ENCODE peak calls at places on chromosome 4, in seven cellular contexts. G is stomach, J is B cell, M is spleen, T is progenitor cell of endocrine pancreas, N is HFF-Myc, C is ovary. B is an unnamed sample.

GRCh38 chr4:87005690-87006461 is 71.1 kb downstream of the AFF1 start:
- DNase-seq in C (peak), G (no peak), T (no peak), N (no peak), J (peak), M (no peak), B (no peak)

GRCh38 chr4:144955104-144955503 is 142.9 kb downstream of the ANAPC10 start:
- DNase-seq in M (no peak), G (no peak), N (no peak), C (no peak), J (no peak), T (no peak), B (no peak)

GRCh38 chr4:139144161-139144859 is 32.7 kb downstream of the ELF2 start:
- DNase-seq in G (peak), C (peak), J (no peak), N (no peak), T (no peak), M (peak), B (no peak)

GRCh38 chr4:98573791-98574190 is 84.6 kb downstream of the TSPAN5 start:
- DNase-seq in M (no peak), C (no peak), N (no peak), T (no peak), G (no peak), J (no peak), B (no peak)

GRCh38 chr4:26992657-26993361 is 132.2 kb downstream of the STIM2 start:
- DNase-seq in M (no peak), T (no peak), G (no peak), J (peak), N (no peak), C (peak), B (peak)

GRCh38 chr4:159006202-159006601 is 96.7 kb upstream of the RAPGEF2 start:
- DNase-seq in T (no peak), N (no peak), J (no peak), M (no peak), G (no peak), C (no peak), B (no peak)

GRCh38 chr4:95114521-95114920 is 356.8 kb downstream of the BMPR1B start:
- DNase-seq in M (no peak), G (no peak), N (no peak), J (no peak), C (no peak), T (no peak), B (no peak)

GRCh38 chr4:121273191-121273590 is 107.6 kb downstream of the QRFPR start:
- DNase-seq in G (no peak), M (no peak), T (no peak), N (no peak), J (no peak), C (no peak), B (no peak)

GRCh38 chr4:186719925-186720694 is 3.5 kb downstream of the FAT1 start:
- DNase-seq in T (no peak), G (no peak), N (no peak), M (no peak), J (no peak), C (no peak), B (no peak)

GRCh38 chr4:15239866-15240265 is 188.0 kb upstream of the C1QTNF7 start:
- DNase-seq in C (no peak), G (no peak), N (peak), T (no peak), J (no peak), M (no peak), B (no peak)

GRCh38 chr4:56544573-56545131 is 39.1 kb downstream of the ARL9 start:
- DNase-seq in M (peak), T (peak), C (peak), G (peak), N (peak), J (peak), B (peak)

GRCh38 chr4:140130677-140131076 is 23.3 kb downstream of the MAML3 start:
- DNase-seq in N (no peak), T (no peak), J (no peak), C (no peak), G (no peak), M (no peak), B (no peak)

GRCh38 chr4:58247792-58248191 is 1137.6 kb upstream of the IGFBP7 start:
- DNase-seq in N (no peak), T (no peak), J (no peak), G (no peak), M (no peak), C (no peak), B (no peak)

GRCh38 chr4:158873795-158874359 is 105.1 kb downstream of the FNIP2 start:
- DNase-seq in G (no peak), N (no peak), C (no peak), M (no peak), T (no peak), J (no peak), B (no peak)

GRCh38 chr4:176587920-176588319 is 204.8 kb downstream of the VEGFC start:
- DNase-seq in T (no peak), J (no peak), G (no peak), M (no peak), C (no peak), N (no peak), B (no peak)

GRCh38 chr4:48777739-48778138 is 2.3 kb downstream of the FRYL start:
- DNase-seq in N (no peak), J (no peak), G (no peak), M (no peak), C (no peak), T (no peak), B (no peak)

GRCh38 chr4:48778431-48779094 is 1.5 kb downstream of the FRYL start:
- DNase-seq in N (no peak), M (no peak), G (no peak), C (no peak), T (no peak), J (no peak), B (no peak)

GRCh38 chr4:48780867-48781219 is 764 bp upstream of the FRYL start:
- DNase-seq in M (no peak), N (no peak), T (no peak), G (peak), J (peak), C (peak), B (no peak)

GRCh38 chr4:48779998-48780866 is at the start of gene FRYL:
- DNase-seq in M (peak), C (peak), N (peak), T (peak), G (peak), J (peak), B (peak)

DNA sequence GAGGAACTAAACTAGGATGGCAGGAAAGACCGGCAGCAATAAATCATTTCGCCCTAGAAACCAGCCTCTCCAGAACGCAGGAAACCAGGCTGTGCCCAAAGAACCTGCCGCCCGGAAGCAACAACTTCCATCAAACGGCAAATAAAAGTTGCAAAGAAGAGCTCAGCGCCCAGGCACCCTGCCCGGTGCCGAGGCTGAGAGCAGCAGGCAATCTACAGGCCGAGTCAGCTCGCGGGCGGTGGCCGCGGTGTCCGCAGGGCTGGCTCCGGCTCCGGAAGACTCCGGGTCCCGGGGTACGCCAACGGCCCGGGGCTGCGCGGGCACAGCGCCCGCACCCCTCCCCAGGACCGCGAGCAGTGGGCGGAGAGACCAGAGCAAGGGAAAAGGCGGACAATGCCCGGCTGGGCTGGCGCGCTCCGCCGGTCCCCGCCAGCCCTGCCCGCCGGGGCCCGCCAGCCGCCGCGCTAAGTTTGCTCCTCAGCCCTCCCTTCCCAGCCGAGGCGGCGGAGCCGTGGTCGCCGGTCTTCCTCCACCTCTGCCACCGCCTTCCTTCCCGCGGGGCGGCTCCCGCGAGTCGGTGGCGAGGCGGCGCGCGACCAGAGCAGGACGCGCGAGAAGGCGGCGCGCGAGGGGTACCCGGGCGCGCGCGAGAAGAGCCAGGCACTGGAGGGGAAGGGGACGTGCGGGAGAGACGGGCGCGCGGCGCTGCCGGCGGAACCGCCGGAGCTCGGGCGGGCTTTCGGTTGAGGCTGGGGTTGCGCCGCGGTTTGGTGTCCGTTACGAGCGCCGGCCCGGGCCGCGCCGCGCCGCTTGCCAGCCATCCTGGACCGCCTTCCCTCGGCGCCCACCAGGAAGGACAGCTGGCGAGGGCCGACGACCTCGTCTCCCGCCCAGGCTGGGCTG is 733 bp downstream of the FRYL start:
- DNase-seq in G (peak), N (no peak), T (peak), C (peak), J (peak), M (peak), B (peak)
- TF ChIP-seq CTCF in G (no peak), N (no peak), T (peak), C (no peak), J (no peak), M (no peak), B (peak)

GRCh38 chr4:154741131-154741530 is 2.7 kb upstream of the LRAT start:
- DNase-seq in C (no peak), G (no peak), N (no peak), M (no peak), J (no peak), T (no peak), B (no peak)

GRCh38 chr4:154744341-154744948 is 645 bp downstream of the LRAT start:
- DNase-seq in C (no peak), M (no peak), T (no peak), G (no peak), J (no peak), N (no peak), B (no peak)

GRCh38 chr4:154740462-154740861 is 3.3 kb upstream of the LRAT start:
- DNase-seq in C (no peak), M (no peak), T (no peak), N (no peak), G (no peak), J (no peak), B (no peak)

GRCh38 chr4:154741877-154742851 is 1.6 kb upstream of the LRAT start:
- DNase-seq in M (no peak), C (no peak), N (no peak), G (no peak), T (peak), J (no peak), B (peak)

DNA sequence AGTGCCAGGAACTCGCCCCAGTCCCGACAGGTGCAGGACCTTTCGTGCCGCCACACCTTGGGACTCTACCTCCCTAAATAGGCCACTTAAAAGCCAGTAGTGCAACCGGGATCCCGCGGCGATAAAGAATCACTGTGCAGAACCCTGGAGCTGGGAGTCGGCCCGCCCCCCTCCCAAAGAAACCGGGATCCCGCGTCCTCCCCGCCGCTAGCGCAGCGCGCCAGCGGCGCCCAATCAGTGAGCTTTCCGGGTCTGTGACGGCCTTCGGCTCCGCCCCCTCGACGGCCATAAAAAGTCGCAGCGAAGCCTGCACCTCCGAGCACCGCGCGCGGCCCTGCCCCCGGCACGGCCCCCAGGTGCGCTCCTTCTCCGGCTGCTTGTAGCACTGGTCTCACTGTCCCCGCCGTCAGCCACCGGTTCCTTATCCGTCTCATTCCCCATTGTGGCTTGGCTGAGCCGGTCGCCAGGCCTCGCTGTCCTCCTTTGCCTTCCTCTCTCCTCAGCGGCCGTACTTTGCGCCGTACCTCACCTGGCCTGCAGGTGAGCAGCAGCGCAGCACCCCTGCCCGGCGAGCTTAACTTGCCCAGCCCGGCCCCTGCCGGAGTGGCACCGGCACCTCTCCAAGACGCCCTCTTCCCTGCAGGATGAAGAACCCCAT is at the start of gene LRAT:
- DNase-seq in N (no peak), T (peak), C (no peak), G (peak), J (peak), M (peak), B (peak)
- TF ChIP-seq CTCF in N (no peak), T (peak), C (no peak), G (peak), J (no peak), M (no peak), B (no peak)

GRCh38 chr4:82802906-82803305 is 4.3 kb upstream of the SCD5 start:
- DNase-seq in T (no peak), C (no peak), M (no peak), G (no peak), J (no peak), N (no peak), B (no peak)

GRCh38 chr4:82799006-82799881 is 648 bp upstream of the SCD5 start:
- DNase-seq in J (peak), N (no peak), G (peak), M (no peak), T (no peak), C (peak), B (no peak)

GRCh38 chr4:82803746-82804145 is 5.2 kb upstream of the SCD5 start:
- DNase-seq in T (no peak), N (no peak), G (no peak), M (no peak), C (no peak), J (no peak), B (no peak)

GRCh38 chr4:82798168-82799005 is at the start of gene SCD5:
- DNase-seq in M (peak), G (peak), N (no peak), T (peak), J (peak), C (peak), B (peak)

DNA sequence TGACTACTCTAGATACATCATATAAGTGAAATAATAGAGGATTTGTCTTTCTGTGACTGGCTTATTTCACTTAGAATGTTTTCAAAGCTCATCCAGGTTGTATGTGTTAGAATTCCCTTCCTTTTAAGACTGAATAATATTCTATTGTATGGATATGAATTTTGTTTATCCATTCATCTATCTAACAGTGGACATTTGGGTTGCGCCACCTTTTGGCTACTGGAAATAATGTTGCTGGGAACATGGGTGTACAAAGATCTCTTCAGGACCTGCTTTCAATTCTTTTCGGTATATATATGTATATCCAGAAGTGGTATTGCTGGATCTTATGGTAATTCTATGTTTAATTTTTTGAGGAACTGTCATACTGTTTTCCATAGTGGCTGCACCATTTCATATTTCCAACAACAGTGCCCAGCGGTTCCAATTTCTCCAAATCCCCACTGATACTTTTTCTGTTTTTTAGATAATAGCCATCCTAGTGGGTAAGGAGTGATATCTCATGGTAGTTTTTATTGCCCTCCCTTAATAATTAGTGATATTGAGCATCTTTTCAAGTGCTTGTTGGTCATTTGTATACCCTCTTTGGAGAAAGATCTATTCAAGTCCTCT is 3.4 kb upstream of the SCD5 start:
- DNase-seq in G (peak), T (no peak), N (no peak), M (no peak), J (no peak), C (no peak), B (no peak)
- TF ChIP-seq CTCF in G (peak), T (peak), N (peak), M (no peak), J (no peak), C (no peak), B (peak)

GRCh38 chr4:150971901-150972300 is 43.2 kb downstream of the LRBA start:
- DNase-seq in N (no peak), M (no peak), J (no peak), C (no peak), T (no peak), G (no peak), B (no peak)
- TF ChIP-seq CTCF in N (no peak), M (no peak), J (no peak), C (no peak), T (no peak), G (no peak), B (no peak)

GRCh38 chr4:128298129-128298758 is 10.6 kb upstream of the PGRMC2 start:
- DNase-seq in M (no peak), N (no peak), J (no peak), T (no peak), C (no peak), G (peak), B (no peak)

GRCh38 chr4:128301979-128302378 is 14.4 kb upstream of the PGRMC2 start:
- DNase-seq in N (no peak), C (no peak), T (no peak), M (no peak), J (no peak), G (no peak), B (no peak)

GRCh38 chr4:128295255-128295654 is 7.6 kb upstream of the PGRMC2 start:
- DNase-seq in C (no peak), N (no peak), T (no peak), J (no peak), M (no peak), G (no peak), B (no peak)

GRCh38 chr4:128299848-128300247 is 12.2 kb upstream of the PGRMC2 start:
- DNase-seq in J (no peak), N (no peak), T (no peak), M (no peak), G (no peak), C (no peak), B (no peak)

GRCh38 chr4:128298852-128299251 is 11.2 kb upstream of the PGRMC2 start:
- DNase-seq in N (no peak), J (no peak), G (no peak), C (no peak), M (no peak), T (no peak), B (no peak)
- TF ChIP-seq CTCF in N (no peak), J (no peak), G (no peak), C (no peak), M (no peak), T (no peak), B (no peak)

GRCh38 chr4:154348657-154349056 is 142.9 kb downstream of the DCHS2 start:
- DNase-seq in M (no peak), J (no peak), C (no peak), T (no peak), N (no peak), G (no peak), B (no peak)
- TF ChIP-seq CTCF in M (no peak), J (no peak), C (no peak), T (no peak), N (no peak), G (no peak), B (no peak)

DNA sequence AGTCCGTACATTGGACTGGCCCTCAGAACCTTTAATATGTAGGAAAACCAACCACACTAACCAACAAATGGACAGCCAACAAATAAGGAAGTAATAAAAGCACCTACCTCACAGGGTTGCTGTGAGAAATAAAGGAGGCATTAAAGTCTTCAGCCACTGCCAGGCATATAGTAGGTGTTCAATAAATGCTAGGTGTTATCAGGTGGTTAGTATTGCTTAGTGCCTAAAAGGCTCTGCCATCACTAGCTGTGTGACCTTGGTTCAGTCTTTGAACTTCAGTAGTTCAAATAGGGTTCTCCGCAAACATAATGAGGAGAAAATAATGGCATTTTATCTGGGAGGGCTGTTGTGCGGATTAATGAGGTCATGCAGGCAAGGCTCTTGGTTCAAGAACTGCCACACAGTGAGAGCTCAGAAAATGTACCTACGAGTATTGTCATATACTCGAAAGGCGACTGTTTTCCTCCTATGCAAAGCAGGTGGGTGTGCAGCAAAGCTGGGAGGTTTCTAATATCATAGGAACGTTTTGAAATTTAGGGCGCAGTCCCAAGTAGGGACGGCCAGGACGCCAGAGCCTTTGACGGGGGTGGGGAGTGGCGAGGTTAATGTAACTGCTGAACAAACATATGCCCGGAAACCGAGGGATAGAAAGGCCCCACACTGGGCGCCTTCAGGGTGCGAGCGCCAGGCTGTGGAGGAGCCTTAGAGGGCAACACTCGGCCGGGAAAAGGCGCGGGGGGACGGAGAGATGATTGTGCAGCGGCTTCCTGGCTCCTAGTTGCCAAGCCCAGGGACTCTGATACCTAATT is 7.0 kb upstream of the GSX2 start:
- DNase-seq in M (no peak), C (no peak), J (peak), N (no peak), T (no peak), G (no peak), B (no peak)
- TF ChIP-seq CTCF in M (no peak), C (no peak), J (no peak), N (no peak), T (no peak), G (no peak), B (no peak)

DNA sequence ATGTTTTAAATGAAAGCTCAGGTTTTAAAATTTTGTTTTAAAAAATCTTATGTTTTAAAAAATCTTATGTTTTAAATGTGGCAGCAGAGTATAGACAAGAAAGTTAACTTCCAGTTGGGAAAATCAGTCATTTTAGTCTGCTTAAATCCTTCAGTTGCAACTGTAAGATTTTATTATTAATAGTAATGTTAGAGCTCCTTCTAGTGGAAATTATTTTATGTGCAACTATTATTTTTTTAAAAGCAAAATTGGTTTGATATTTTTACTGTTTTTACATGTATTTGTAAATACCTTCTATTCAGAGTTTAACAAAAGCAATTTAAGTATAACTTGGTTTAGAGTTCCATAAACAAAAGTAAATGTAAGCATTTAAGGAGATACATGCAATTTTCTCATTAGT is 8.5 kb upstream of the NUDT6 start:
- DNase-seq in N (no peak), G (no peak), J (peak), T (no peak), M (no peak), C (no peak), B (no peak)
- TF ChIP-seq CTCF in N (peak), G (peak), J (peak), T (peak), M (peak), C (peak), B (peak)

GRCh38 chr4:185209031-185209851 is at the start of gene SNX25:
- DNase-seq in N (no peak), C (peak), M (peak), G (peak), T (peak), J (peak), B (peak)
- TF ChIP-seq CTCF in N (no peak), C (no peak), M (no peak), G (peak), T (peak), J (no peak), B (peak)

B was measured in GM10248.